ENCODE peak calls at places on chromosome 1, in six cellular contexts. A is psoas muscle, T is BE2C, R is AG04450, I is heart left ventricle, H is fibroblast of lung. L is an unnamed sample.

GRCh38 chr1:183243190-183244065 is 57.4 kb downstream of the LAMC2 start:
- DNase-seq in A (peak), I (no peak), H (no peak), T (no peak), R (no peak), L (no peak)

GRCh38 chr1:163709636-163710035 is 387.9 kb downstream of the NUF2 start:
- DNase-seq in T (no peak), H (peak), I (no peak), A (no peak), R (no peak), L (no peak)

GRCh38 chr1:175788586-175789252 is 45.3 kb upstream of the TNR start:
- DNase-seq in R (no peak), A (no peak), I (no peak), T (no peak), H (no peak), L (no peak)

GRCh38 chr1:154559496-154559950 is 1.1 kb upstream of the UBE2Q1 start:
- DNase-seq in A (peak), T (peak), I (peak), H (peak), R (peak), L (peak)

GRCh38 chr1:211885746-211886522 is 55.4 kb upstream of the LPGAT1 start:
- DNase-seq in A (no peak), T (no peak), I (no peak), H (no peak), R (no peak), L (peak)

GRCh38 chr1:28910379-28911125 is 3.8 kb upstream of the EPB41 start:
- DNase-seq in I (no peak), A (no peak), T (peak), H (no peak), R (no peak), L (no peak)

GRCh38 chr1:25685938-25686665 is 69.5 kb downstream of the MAN1C1 start:
- DNase-seq in H (no peak), T (no peak), A (peak), R (no peak), I (no peak), L (no peak)

GRCh38 chr1:185594786-185595410 is 139.3 kb upstream of the HMCN1 start:
- DNase-seq in I (no peak), R (no peak), H (no peak), T (no peak), A (no peak), L (no peak)

GRCh38 chr1:228093050-228093906 is 9.8 kb downstream of the C1orf35 start:
- DNase-seq in R (no peak), H (no peak), A (no peak), T (no peak), I (no peak), L (no peak)

GRCh38 chr1:96076589-96076988 is 645.0 kb upstream of the PTBP2 start:
- DNase-seq in I (no peak), T (no peak), A (no peak), R (no peak), H (no peak), L (no peak)

GRCh38 chr1:4837752-4838151 is 183.3 kb downstream of the AJAP1 start:
- DNase-seq in I (no peak), H (no peak), A (no peak), T (no peak), R (no peak), L (no peak)

GRCh38 chr1:225735252-225736149 is 42.1 kb upstream of the SRP9 start:
- DNase-seq in A (peak), I (peak), T (peak), H (peak), R (peak), L (peak)

GRCh38 chr1:236273358-236273757 is 8.4 kb downstream of the ERO1B start:
- DNase-seq in H (no peak), I (no peak), T (no peak), A (no peak), R (no peak), L (no peak)

GRCh38 chr1:27135920-27136551 is 18.9 kb downstream of the SLC9A1 start:
- DNase-seq in R (no peak), A (no peak), T (no peak), H (no peak), I (no peak), L (no peak)

GRCh38 chr1:191963781-191964455 is 194.3 kb upstream of the RGS18 start:
- DNase-seq in T (peak), H (peak), I (no peak), A (no peak), R (no peak), L (no peak)

GRCh38 chr1:46413596-46413985 is 19.5 kb downstream of the FAAH start:
- DNase-seq in I (no peak), T (no peak), R (no peak), H (no peak), A (no peak), L (peak)

GRCh38 chr1:156097499-156098178 is 15.4 kb upstream of the MEX3A start:
- DNase-seq in I (no peak), R (no peak), A (no peak), T (no peak), H (no peak), L (no peak)

GRCh38 chr1:190597361-190597760 is 119.7 kb upstream of the BRINP3 start:
- DNase-seq in H (no peak), R (no peak), A (no peak), I (no peak), T (no peak), L (no peak)

GRCh38 chr1:8938232-8939117 is 7.2 kb upstream of the CA6 start:
- DNase-seq in I (no peak), R (no peak), T (no peak), A (no peak), H (peak), L (no peak)

DNA sequence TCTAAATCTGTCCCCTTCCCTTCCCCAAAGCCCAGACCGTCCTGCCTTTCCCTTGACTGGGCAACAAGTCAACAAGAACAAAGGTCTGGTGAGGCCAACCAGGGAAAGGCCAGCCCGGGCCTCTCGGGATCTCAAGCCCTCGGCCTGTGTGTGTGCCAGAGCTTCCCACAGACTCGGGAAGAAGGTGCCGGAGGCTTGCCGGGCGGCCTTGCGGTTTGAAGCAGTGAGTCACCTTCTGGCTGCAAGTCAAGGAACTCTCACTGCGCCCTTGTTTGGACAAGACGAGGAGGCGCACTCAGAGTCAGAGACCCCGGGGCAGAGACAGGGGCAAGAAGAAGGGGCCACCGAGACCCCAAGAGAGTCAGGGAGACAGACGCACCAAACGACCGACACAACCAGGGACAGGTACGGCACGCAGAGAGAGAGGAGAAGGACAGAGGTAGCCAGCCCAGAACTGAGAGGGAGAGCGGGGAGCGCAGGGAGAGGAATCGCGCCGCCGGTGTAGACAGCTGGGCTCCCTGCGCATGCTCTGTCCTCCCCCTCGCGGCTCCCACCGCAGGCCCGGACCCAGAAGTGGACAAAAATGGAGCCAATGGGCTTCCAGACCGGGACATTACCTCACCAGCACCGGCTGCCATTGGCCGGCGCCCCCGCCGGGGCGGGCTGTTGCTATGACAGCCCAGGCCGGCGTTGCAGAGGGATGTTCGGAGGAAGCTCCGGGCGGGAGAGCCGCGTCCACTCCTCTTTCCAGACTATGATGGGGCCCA is 66.6 kb upstream of the LAPTM5 start:
- DNase-seq in A (peak), R (peak), I (peak), T (peak), H (peak), L (peak)
- TF ChIP-seq CTCF in A (no peak), R (no peak), I (no peak), T (no peak), H (no peak), L (no peak)

GRCh38 chr1:201376464-201377374 is 761 bp downstream of the TNNT2 start:
- DNase-seq in T (peak), A (no peak), R (no peak), H (peak), I (no peak), L (peak)
- TF ChIP-seq CTCF in T (peak), A (no peak), R (peak), H (peak), I (peak), L (peak)

DNA sequence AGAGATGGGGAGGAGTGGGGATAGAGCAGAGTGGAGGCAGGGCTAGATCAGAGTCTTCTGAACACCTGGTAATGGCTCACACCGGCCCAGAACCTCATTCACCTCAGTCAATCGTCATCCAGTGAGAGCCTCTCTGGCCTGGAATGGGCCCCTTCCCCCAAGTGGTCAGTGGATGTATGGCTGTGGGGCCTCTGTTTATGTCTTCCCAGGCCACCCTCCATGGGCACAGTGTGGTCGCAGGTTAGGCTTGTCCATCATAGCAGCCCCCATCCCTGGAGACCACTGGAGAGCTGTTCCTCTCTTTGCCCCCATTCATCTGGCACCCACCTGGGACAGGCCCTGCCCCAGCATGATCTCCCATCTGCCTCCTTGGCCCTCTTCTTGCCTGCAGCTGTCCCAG is 29.6 kb upstream of the TENT5C start:
- DNase-seq in T (no peak), A (no peak), I (no peak), R (no peak), H (no peak), L (no peak)
- TF ChIP-seq CTCF in T (no peak), A (no peak), I (no peak), R (no peak), H (no peak), L (no peak)

GRCh38 chr1:240256836-240257503 is 165.3 kb downstream of the FMN2 start:
- DNase-seq in T (no peak), H (no peak), A (no peak), R (no peak), I (no peak), L (no peak)

GRCh38 chr1:240258910-240259309 is 167.2 kb downstream of the FMN2 start:
- DNase-seq in T (no peak), I (no peak), A (no peak), R (peak), H (peak), L (no peak)

GRCh38 chr1:240254006-240254405 is 162.3 kb downstream of the FMN2 start:
- DNase-seq in I (no peak), R (no peak), H (no peak), T (no peak), A (no peak), L (no peak)

DNA sequence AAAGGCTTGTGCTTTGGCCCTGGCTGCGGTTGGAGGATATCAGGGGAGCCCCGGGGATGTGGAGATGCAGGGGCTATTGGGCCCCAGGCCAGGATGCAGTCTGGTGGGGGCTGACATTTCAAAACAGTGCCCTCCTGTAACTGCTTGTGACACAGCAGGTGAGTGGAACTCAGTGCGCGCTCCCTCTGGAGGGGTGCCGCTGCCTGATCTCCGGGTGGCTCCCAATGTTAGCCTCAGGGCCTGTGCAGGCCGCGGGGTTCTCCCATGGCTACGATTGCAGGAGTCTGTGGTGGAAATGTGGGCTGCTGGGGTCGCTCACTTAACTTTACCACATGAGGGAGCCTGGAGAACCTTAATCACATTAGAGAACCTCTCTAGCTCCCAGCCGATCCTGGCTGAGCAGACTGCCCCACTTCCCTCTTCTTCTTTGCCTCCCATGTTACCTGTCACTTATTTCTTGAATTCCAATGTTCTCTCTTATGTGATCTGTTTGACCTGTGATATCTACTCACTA is 163.2 kb downstream of the FMN2 start:
- DNase-seq in H (no peak), A (no peak), I (peak), T (no peak), R (no peak), L (no peak)
- TF ChIP-seq CTCF in H (no peak), A (no peak), I (no peak), T (no peak), R (no peak), L (no peak)

L was measured in nephron progenitor cell.